ENCODE peak calls at places on chromosomes 7 and 10, in six cellular contexts. One of them, this sample, is unnamed.

GRCh38 chr7:138091073-138091472 is 14.8 kb downstream of the AKR1D1 start:
- DNase-seq in spleen: no peak
- DNase-seq in brain microvascular endothelial cell: no peak
- DNase-seq in GM12865: peak; percentile 44
- DNase-seq in GM23248: no peak
- DNase-seq in fibroblast of lung: no peak
- DNase-seq in this sample: no peak

GRCh38 chr10:69757206-69757552 is 44.5 kb upstream of the COL13A1 start:
- DNase-seq in spleen: no peak
- DNase-seq in brain microvascular endothelial cell: no peak
- DNase-seq in GM12865: no peak
- DNase-seq in GM23248: no peak
- DNase-seq in fibroblast of lung: no peak
- DNase-seq in this sample: no peak

GRCh38 chr7:100632951-100633717 is 8.2 kb downstream of the TFR2 start:
- DNase-seq in spleen: peak; percentile 88
- DNase-seq in brain microvascular endothelial cell: no peak
- DNase-seq in GM12865: peak; percentile 87
- DNase-seq in GM23248: peak; percentile 69
- DNase-seq in fibroblast of lung: no peak
- DNase-seq in this sample: peak; percentile 12

GRCh38 chr7:139061416-139061815 is 25.6 kb upstream of the ZC3HAV1L start:
- DNase-seq in spleen: no peak
- DNase-seq in brain microvascular endothelial cell: no peak
- DNase-seq in GM12865: no peak
- DNase-seq in GM23248: no peak
- DNase-seq in fibroblast of lung: peak; percentile 12
- DNase-seq in this sample: no peak

GRCh38 chr7:120260111-120260510 is 12.9 kb upstream of the KCND2 start:
- DNase-seq in spleen: no peak
- DNase-seq in brain microvascular endothelial cell: no peak
- DNase-seq in GM12865: no peak
- DNase-seq in GM23248: no peak
- DNase-seq in fibroblast of lung: no peak
- DNase-seq in this sample: no peak

GRCh38 chr10:77909755-77910375 is 16.7 kb downstream of the DLG5 start:
- DNase-seq in spleen: no peak
- DNase-seq in brain microvascular endothelial cell: peak; percentile 67
- DNase-seq in GM12865: no peak
- DNase-seq in GM23248: peak; percentile 87
- DNase-seq in fibroblast of lung: peak; percentile 70
- DNase-seq in this sample: no peak

GRCh38 chr7:55160539-55160938 is 141.7 kb downstream of the EGFR start:
- DNase-seq in spleen: no peak
- DNase-seq in brain microvascular endothelial cell: peak; percentile 86
- DNase-seq in GM12865: no peak
- DNase-seq in GM23248: peak; percentile 82
- DNase-seq in fibroblast of lung: peak; percentile 65
- DNase-seq in this sample: no peak

GRCh38 chr7:140726304-140726703 is 29.8 kb downstream of the NDUFB2 start:
- DNase-seq in spleen: no peak
- DNase-seq in brain microvascular endothelial cell: peak; percentile 6
- DNase-seq in GM12865: peak; percentile 12
- DNase-seq in GM23248: peak; percentile 32
- DNase-seq in fibroblast of lung: peak; percentile 45
- DNase-seq in this sample: no peak

GRCh38 chr10:19918800-19919199 is 102.6 kb downstream of the PLXDC2 start:
- DNase-seq in spleen: no peak
- DNase-seq in brain microvascular endothelial cell: peak; percentile 81
- DNase-seq in GM12865: no peak
- DNase-seq in GM23248: peak; percentile 7
- DNase-seq in fibroblast of lung: peak; percentile 78
- DNase-seq in this sample: peak; percentile 90

GRCh38 chr10:117503170-117503885 is 39.2 kb upstream of the EMX2 start:
- DNase-seq in spleen: no peak
- DNase-seq in brain microvascular endothelial cell: no peak
- DNase-seq in GM12865: peak; percentile 44
- DNase-seq in GM23248: peak; percentile 77
- DNase-seq in fibroblast of lung: no peak
- DNase-seq in this sample: peak; percentile 19

GRCh38 chr10:101467286-101467770 is 113.4 kb downstream of the BTRC start:
- DNase-seq in spleen: no peak
- DNase-seq in brain microvascular endothelial cell: peak; percentile 52
- DNase-seq in GM12865: peak; percentile 76
- DNase-seq in GM23248: peak; percentile 86
- DNase-seq in fibroblast of lung: peak; percentile 83
- DNase-seq in this sample: peak; percentile 73

GRCh38 chr7:5526190-5527037 is 102.8 kb upstream of the TNRC18 start:
- DNase-seq in spleen: peak; percentile 83
- DNase-seq in brain microvascular endothelial cell: no peak
- DNase-seq in GM12865: no peak
- DNase-seq in GM23248: peak; percentile 36
- DNase-seq in fibroblast of lung: peak; percentile 63
- DNase-seq in this sample: peak; percentile 76

GRCh38 chr7:5523052-5523711 is 99.5 kb upstream of the TNRC18 start:
- DNase-seq in spleen: no peak
- DNase-seq in brain microvascular endothelial cell: no peak
- DNase-seq in GM12865: peak; percentile 74
- DNase-seq in GM23248: peak; percentile 27
- DNase-seq in fibroblast of lung: peak; percentile 44
- DNase-seq in this sample: no peak

GRCh38 chr7:5528815-5529442 is 105.3 kb upstream of the TNRC18 start:
- DNase-seq in spleen: no peak
- DNase-seq in brain microvascular endothelial cell: no peak
- DNase-seq in GM12865: no peak
- DNase-seq in GM23248: peak; percentile 36
- DNase-seq in fibroblast of lung: no peak
- DNase-seq in this sample: no peak

GRCh38 chr7:5528071-5528814 is 104.6 kb upstream of the TNRC18 start:
- DNase-seq in spleen: peak; percentile 87
- DNase-seq in brain microvascular endothelial cell: no peak
- DNase-seq in GM12865: peak; percentile 66
- DNase-seq in GM23248: peak; percentile 79
- DNase-seq in fibroblast of lung: peak; percentile 51
- DNase-seq in this sample: peak; percentile 44

GRCh38 chr7:5525271-5526189 is 101.9 kb upstream of the TNRC18 start:
- DNase-seq in spleen: no peak
- DNase-seq in brain microvascular endothelial cell: no peak
- DNase-seq in GM12865: peak; percentile 90
- DNase-seq in GM23248: peak; percentile 48
- DNase-seq in fibroblast of lung: peak; percentile 74
- DNase-seq in this sample: peak; percentile 47
- H3K4me3 ChIP-seq in spleen: peak overlapping the region; percentile 100
- H3K4me3 ChIP-seq in brain microvascular endothelial cell: peak overlapping the region; percentile 12
- H3K4me3 ChIP-seq in GM12865: no peak overlapping the region
- H3K4me3 ChIP-seq in GM23248: peak overlapping the region; percentile 97
- H3K4me3 ChIP-seq in fibroblast of lung: no peak overlapping the region
- H3K4me3 ChIP-seq in this sample: no peak overlapping the region

DNA sequence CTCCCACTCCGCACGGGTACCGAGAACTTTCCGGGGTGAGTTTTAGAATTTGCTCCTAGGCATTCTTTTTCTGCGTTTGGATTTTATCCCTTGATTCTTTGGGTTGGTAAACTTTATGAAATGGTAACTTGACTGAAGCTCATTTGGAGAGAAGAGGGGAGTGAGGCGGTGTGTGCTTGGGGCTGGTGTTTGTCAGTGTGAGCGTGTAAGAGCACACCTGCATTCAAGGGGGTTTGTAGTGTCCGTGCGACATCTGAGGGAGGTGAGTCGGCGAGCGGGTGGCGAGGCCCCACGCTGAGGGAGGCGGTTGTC is 2.4 kb upstream of the ZNF503 start:
- DNase-seq in spleen: no peak
- DNase-seq in brain microvascular endothelial cell: no peak
- DNase-seq in GM12865: no peak
- DNase-seq in GM23248: no peak
- DNase-seq in fibroblast of lung: no peak
- DNase-seq in this sample: no peak
- H3K4me3 ChIP-seq in spleen: peak overlapping the region; percentile 71
- H3K4me3 ChIP-seq in brain microvascular endothelial cell: peak overlapping the region; percentile 96
- H3K4me3 ChIP-seq in GM12865: peak overlapping the region; percentile 14
- H3K4me3 ChIP-seq in GM23248: peak overlapping the region; percentile 93
- H3K4me3 ChIP-seq in fibroblast of lung: peak overlapping the region; percentile 98
- H3K4me3 ChIP-seq in this sample: peak overlapping the region; percentile 98

GRCh38 chr7:106657085-106657991 is 3.6 kb downstream of the CCDC71L start:
- DNase-seq in spleen: no peak
- DNase-seq in brain microvascular endothelial cell: no peak
- DNase-seq in GM12865: peak; percentile 37
- DNase-seq in GM23248: peak; percentile 53
- DNase-seq in fibroblast of lung: peak; percentile 41
- DNase-seq in this sample: no peak
- H3K4me3 ChIP-seq in spleen: no peak overlapping the region
- H3K4me3 ChIP-seq in brain microvascular endothelial cell: no peak overlapping the region
- H3K4me3 ChIP-seq in GM12865: peak overlapping the region; percentile 31
- H3K4me3 ChIP-seq in GM23248: peak overlapping the region; percentile 100
- H3K4me3 ChIP-seq in fibroblast of lung: no peak overlapping the region
- H3K4me3 ChIP-seq in this sample: no peak overlapping the region

GRCh38 chr10:99845837-99846382 is 63.5 kb downstream of the ABCC2 start:
- DNase-seq in spleen: no peak
- DNase-seq in brain microvascular endothelial cell: peak; percentile 92
- DNase-seq in GM12865: peak; percentile 92
- DNase-seq in GM23248: peak; percentile 94
- DNase-seq in fibroblast of lung: peak; percentile 96
- DNase-seq in this sample: peak; percentile 86
- H3K4me3 ChIP-seq in spleen: peak overlapping the region; percentile 24
- H3K4me3 ChIP-seq in brain microvascular endothelial cell: peak overlapping the region; percentile 26
- H3K4me3 ChIP-seq in GM12865: no peak overlapping the region
- H3K4me3 ChIP-seq in GM23248: peak overlapping the region; percentile 61
- H3K4me3 ChIP-seq in fibroblast of lung: no peak overlapping the region
- H3K4me3 ChIP-seq in this sample: no peak overlapping the region